ENCODE peak calls at places on chromosomes 2 and 18, in nine cellular contexts. G is natural killer cell, F is fibroblast of the aortic adventitia, L is heart left ventricle, K is epithelial cell of esophagus, M is fibroblast of pulmonary artery, Q is dorsolateral prefrontal cortex, P is thoracic aorta, Y is astrocyte of the spinal cord. O is an unnamed sample.
A peak's percentile ranks its signal among the peaks of the same experiment; 100 is the strongest.

GRCh38 chr2:33762636-33763035 is 163.5 kb upstream of the FAM98A start:
- DNase-seq in G (no peak), K (no peak), Y (no peak), L (no peak), P (no peak), M (no peak), F (no peak), Q (no peak), O (no peak)

GRCh38 chr2:127359520-127359919 is 28.3 kb downstream of the MAP3K2 start:
- DNase-seq in K (no peak), F (no peak), Q (no peak), L (no peak), P (no peak), M (no peak), G (no peak), Y (no peak), O (no peak)

GRCh38 chr2:113178891-113179290 is 5.1 kb downstream of the PSD4 start:
- DNase-seq in G (no peak), K (no peak), F (no peak), P (no peak), Y (no peak), L (no peak), M (no peak), Q (no peak), O (no peak)

GRCh38 chr18:79401494-79402208 is 5.9 kb downstream of the NFATC1 start:
- DNase-seq in Q (no peak), L (peak; percentile 16), F (no peak), M (no peak), K (no peak), G (no peak), P (no peak), Y (no peak), O (no peak)

GRCh38 chr2:54455584-54456525 is at the start of gene SPTBN1:
- DNase-seq in L (peak; percentile 95), F (peak; percentile 88), K (peak; percentile 53), Y (peak; percentile 93), M (peak; percentile 94), Q (peak; percentile 96), G (no peak), P (peak; percentile 64), O (peak; percentile 87)

GRCh38 chr2:159875083-159875482 is 77.1 kb upstream of the CD302 start:
- DNase-seq in G (no peak), L (no peak), F (no peak), Q (no peak), P (no peak), M (no peak), Y (no peak), K (no peak), O (no peak)

GRCh38 chr2:168550670-168551069 is 94.6 kb downstream of the CERS6 start:
- DNase-seq in G (no peak), L (no peak), M (no peak), P (no peak), Q (no peak), Y (no peak), K (no peak), F (no peak), O (peak; percentile 69)

GRCh38 chr2:196459539-196459938 is 180.0 kb upstream of the CCDC150 start:
- DNase-seq in G (no peak), Q (no peak), Y (peak; percentile 64), L (no peak), M (peak; percentile 66), P (no peak), K (no peak), F (peak; percentile 72), O (no peak)

GRCh38 chr18:3075491-3075890 is 62.5 kb upstream of the LPIN2 start:
- DNase-seq in M (no peak), F (peak; percentile 3), Q (no peak), L (no peak), P (no peak), K (peak; percentile 24), Y (no peak), G (no peak), O (no peak)

GRCh38 chr2:148549001-148549400 is 95.5 kb upstream of the EPC2 start:
- DNase-seq in M (no peak), G (no peak), K (no peak), Y (no peak), F (no peak), Q (no peak), P (no peak), L (no peak), O (no peak)

GRCh38 chr2:235747868-235748144 is 254.0 kb downstream of the AGAP1 start:
- DNase-seq in Q (peak; percentile 56), K (peak; percentile 86), L (no peak), F (no peak), Y (no peak), G (no peak), P (no peak), M (peak; percentile 5), O (no peak)

GRCh38 chr2:111656893-111657292 is 227.1 kb downstream of the ANAPC1 start:
- DNase-seq in Y (no peak), K (no peak), P (no peak), L (no peak), M (no peak), F (no peak), G (no peak), Q (no peak), O (no peak)

DNA sequence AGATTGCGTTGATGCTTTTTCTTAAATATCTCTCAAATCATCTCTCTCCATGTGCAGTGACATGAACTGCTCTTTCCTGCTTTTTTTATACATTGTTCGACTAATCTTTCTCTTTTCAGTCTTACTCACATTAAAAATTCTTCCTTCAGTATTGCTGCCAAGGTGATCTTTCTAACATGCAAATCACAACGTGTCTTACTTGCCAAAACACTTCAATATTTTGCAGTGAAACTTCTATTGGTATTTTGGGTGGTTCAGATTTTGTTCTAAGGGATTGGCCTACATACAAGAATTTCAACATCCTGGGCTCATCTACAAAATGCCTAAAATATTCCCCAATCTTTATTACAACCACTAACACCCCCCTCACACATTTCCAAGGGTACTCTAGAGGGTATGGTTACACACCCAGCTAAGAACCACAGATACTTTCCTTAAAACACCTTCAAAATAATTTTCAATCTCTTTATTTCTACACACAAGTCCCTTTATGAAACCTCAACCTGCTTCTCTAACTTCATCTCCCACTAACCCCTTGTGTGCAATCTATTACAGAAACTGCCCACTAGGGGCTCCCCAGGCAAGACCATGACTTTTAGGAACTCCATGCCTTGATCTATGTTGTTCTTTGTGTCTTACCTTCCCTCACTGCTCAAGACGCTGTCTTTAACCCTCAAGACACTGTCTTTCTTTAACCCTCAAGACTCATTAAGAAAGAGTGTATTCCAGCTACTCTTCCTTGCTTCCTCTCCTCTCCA is 50.9 kb downstream of the COL3A1 start:
- DNase-seq in K (peak; percentile 7), Y (no peak), L (no peak), M (no peak), P (no peak), G (no peak), Q (no peak), F (peak; percentile 87), O (no peak)
- TF ChIP-seq CTCF in K (peak; percentile 44), Y (peak; percentile 56), L (peak; percentile 30), M (peak; percentile 54), P (peak; percentile 29), G (no peak), Q (no peak), F (peak; percentile 63), O (no peak)

GRCh38 chr2:68813596-68813995 is 57.6 kb downstream of the BMP10 start:
- DNase-seq in P (no peak), L (no peak), F (no peak), M (no peak), Q (no peak), G (no peak), Y (no peak), K (no peak), O (no peak)

GRCh38 chr2:68809324-68810240 is 61.6 kb downstream of the BMP10 start:
- DNase-seq in P (no peak), F (no peak), M (no peak), G (no peak), K (peak; percentile 95), Q (no peak), Y (no peak), L (no peak), O (no peak)

GRCh38 chr2:68807821-68808266 is 63.4 kb downstream of the BMP10 start:
- DNase-seq in L (no peak), G (peak; percentile 40), Y (no peak), K (peak; percentile 97), P (no peak), F (peak; percentile 20), Q (no peak), M (peak; percentile 69), O (peak; percentile 69)

GRCh38 chr2:68811364-68811763 is 59.8 kb downstream of the BMP10 start:
- DNase-seq in L (peak; percentile 40), P (peak; percentile 27), Y (no peak), F (peak; percentile 58), K (peak; percentile 29), G (no peak), M (peak; percentile 67), Q (no peak), O (peak; percentile 45)

GRCh38 chr2:68812256-68812655 is 58.9 kb downstream of the BMP10 start:
- DNase-seq in M (no peak), P (no peak), G (no peak), Q (no peak), L (no peak), F (no peak), Y (no peak), K (no peak), O (no peak)
- TF ChIP-seq CTCF in M (no peak), P (no peak), G (no peak), Q (no peak), L (no peak), F (no peak), Y (no peak), K (no peak), O (no peak)

GRCh38 chr2:119531292-119531691 is 7.0 kb upstream of the SCTR start:
- DNase-seq in K (no peak), P (no peak), F (no peak), G (no peak), M (peak; percentile 16), Q (no peak), L (no peak), Y (no peak), O (no peak)
- TF ChIP-seq CTCF in K (no peak), P (no peak), F (no peak), G (no peak), M (peak; percentile 1), Q (no peak), L (no peak), Y (no peak), O (no peak)

GRCh38 chr2:149926149-149926548 is 338.6 kb upstream of the MMADHC start:
- DNase-seq in K (no peak), F (peak; percentile 24), L (no peak), Q (no peak), M (no peak), G (no peak), P (no peak), Y (no peak), O (no peak)

GRCh38 chr2:149921911-149922616 is 334.5 kb upstream of the MMADHC start:
- DNase-seq in F (no peak), K (peak; percentile 80), P (no peak), Y (no peak), Q (no peak), G (no peak), L (no peak), M (no peak), O (no peak)

GRCh38 chr2:149924028-149924427 is 336.5 kb upstream of the MMADHC start:
- DNase-seq in F (no peak), L (no peak), M (no peak), P (no peak), Y (peak; percentile 37), K (peak; percentile 68), Q (no peak), G (no peak), O (no peak)

GRCh38 chr2:149928026-149928425 is 340.5 kb upstream of the MMADHC start:
- DNase-seq in M (no peak), G (no peak), L (no peak), F (no peak), Q (no peak), K (no peak), Y (no peak), P (no peak), O (no peak)

GRCh38 chr2:149924549-149925213 is 337.1 kb upstream of the MMADHC start:
- DNase-seq in K (peak; percentile 56), P (no peak), Y (no peak), L (no peak), Q (no peak), M (no peak), F (no peak), G (no peak), O (no peak)
- TF ChIP-seq CTCF in K (no peak), P (no peak), Y (no peak), L (no peak), Q (no peak), M (no peak), F (no peak), G (no peak), O (no peak)

O was measured in tibial artery.